ENCODE peak calls at places on chromosomes 12 and 14, in ten cellular contexts. Z, F, C, I, L, W, E, T, A and D are unnamed samples.
A peak's percentile ranks its signal among the peaks of the same experiment; 100 is the strongest.

GRCh38 chr14:92751819-92752218 is 3.4 kb upstream of the LGMN start:
- DNase-seq in Z (no peak), F (no peak), C (no peak), I (no peak), L (no peak), W (no peak), E (no peak), T (no peak), A (no peak), D (no peak)

GRCh38 chr14:102805454-102805891 is 28.2 kb downstream of the TRAF3 start:
- DNase-seq in Z (peak; percentile 69), F (no peak), C (no peak), I (peak; percentile 46), L (no peak), W (no peak), E (peak; percentile 85), T (no peak), A (peak; percentile 72), D (no peak)

GRCh38 chr14:55731247-55731872 is 151.4 kb downstream of the KTN1 start:
- DNase-seq in Z (no peak), F (no peak), C (no peak), I (no peak), L (no peak), W (no peak), E (no peak), T (no peak), A (no peak), D (no peak)

GRCh38 chr12:102781117-102781516 is 135.9 kb downstream of the PAH start:
- DNase-seq in Z (no peak), F (no peak), C (no peak), I (peak; percentile 7), L (no peak), W (no peak), E (no peak), T (no peak), A (no peak), D (no peak)

GRCh38 chr12:28575593-28576205 is 385.4 kb downstream of the CCDC91 start:
- DNase-seq in Z (no peak), F (no peak), C (no peak), I (no peak), L (no peak), W (no peak), E (no peak), T (no peak), A (no peak), D (no peak)

GRCh38 chr12:4412056-4412455 is 32.5 kb upstream of the FGF23 start:
- DNase-seq in Z (no peak), F (no peak), C (no peak), I (no peak), L (no peak), W (no peak), E (no peak), T (no peak), A (no peak), D (no peak)

GRCh38 chr12:71607494-71608330 is 55.9 kb downstream of the ZFC3H1 start:
- DNase-seq in Z (no peak), F (no peak), C (no peak), I (no peak), L (no peak), W (no peak), E (no peak), T (no peak), A (no peak), D (no peak)

GRCh38 chr12:53476769-53477209 is 22.5 kb downstream of the MAP3K12 start:
- DNase-seq in Z (no peak), F (no peak), C (no peak), I (no peak), L (no peak), W (no peak), E (no peak), T (no peak), A (no peak), D (no peak)

GRCh38 chr12:121610239-121611149 is 15.8 kb upstream of the ORAI1 start:
- DNase-seq in Z (no peak), F (no peak), C (no peak), I (peak; percentile 40), L (no peak), W (no peak), E (peak; percentile 31), T (no peak), A (no peak), D (no peak)

GRCh38 chr14:93859957-93860356 is 67.2 kb upstream of the FAM181A start:
- DNase-seq in Z (no peak), F (no peak), C (peak; percentile 37), I (peak; percentile 13), L (no peak), W (no peak), E (no peak), T (no peak), A (no peak), D (no peak)

GRCh38 chr12:122659579-122659978 is 43.6 kb downstream of the HCAR2 start:
- DNase-seq in Z (no peak), F (no peak), C (peak; percentile 70), I (no peak), L (no peak), W (no peak), E (no peak), T (no peak), A (no peak), D (peak; percentile 10)

GRCh38 chr12:112413846-112414625 is 4.6 kb upstream of the RPL6 start:
- DNase-seq in Z (no peak), F (no peak), C (no peak), I (no peak), L (no peak), W (no peak), E (no peak), T (no peak), A (no peak), D (no peak)

GRCh38 chr12:86666311-86666710 is 410.1 kb upstream of the MGAT4C start:
- DNase-seq in Z (no peak), F (no peak), C (no peak), I (no peak), L (no peak), W (no peak), E (peak; percentile 18), T (no peak), A (no peak), D (no peak)

GRCh38 chr12:119020377-119021360 is 39.3 kb downstream of the SRRM4 start:
- DNase-seq in Z (no peak), F (no peak), C (peak; percentile 46), I (peak; percentile 18), L (peak; percentile 54), W (no peak), E (no peak), T (no peak), A (peak; percentile 13), D (peak; percentile 19)

GRCh38 chr12:80230068-80230467 is 130.7 kb downstream of the OTOGL start:
- DNase-seq in Z (peak; percentile 84), F (no peak), C (no peak), I (no peak), L (no peak), W (no peak), E (peak; percentile 47), T (no peak), A (no peak), D (no peak)

GRCh38 chr12:83476695-83477094 is 790.0 kb downstream of the TMTC2 start:
- DNase-seq in Z (no peak), F (no peak), C (no peak), I (no peak), L (no peak), W (no peak), E (no peak), T (no peak), A (no peak), D (no peak)

GRCh38 chr14:89681086-89682018 is 264.3 kb upstream of the FOXN3 start:
- DNase-seq in Z (no peak), F (peak; percentile 4), C (no peak), I (peak; percentile 46), L (no peak), W (no peak), E (no peak), T (no peak), A (peak; percentile 77), D (no peak)

GRCh38 chr12:43281563-43281962 is 270.4 kb downstream of the ADAMTS20 start:
- DNase-seq in Z (no peak), F (no peak), C (no peak), I (no peak), L (no peak), W (no peak), E (no peak), T (no peak), A (no peak), D (no peak)

GRCh38 chr12:27624586-27624985 is 71.7 kb upstream of the REP15 start:
- DNase-seq in Z (no peak), F (no peak), C (no peak), I (no peak), L (no peak), W (no peak), E (peak; percentile 32), T (no peak), A (no peak), D (no peak)

GRCh38 chr12:108270035-108270840 is 68.9 kb downstream of the CMKLR1 start:
- DNase-seq in Z (no peak), F (no peak), C (no peak), I (no peak), L (no peak), W (no peak), E (no peak), T (no peak), A (no peak), D (no peak)

GRCh38 chr12:103247531-103247930 is 248.2 kb downstream of the C12orf42 start:
- DNase-seq in Z (no peak), F (no peak), C (no peak), I (no peak), L (no peak), W (no peak), E (no peak), T (no peak), A (no peak), D (no peak)

GRCh38 chr12:105067511-105068031 is 16.7 kb downstream of the ALDH1L2 start:
- DNase-seq in Z (no peak), F (no peak), C (no peak), I (no peak), L (no peak), W (no peak), E (peak; percentile 76), T (peak; percentile 45), A (no peak), D (no peak)

GRCh38 chr14:90627478-90627877 is 188.8 kb downstream of the TTC7B start:
- DNase-seq in Z (no peak), F (no peak), C (no peak), I (no peak), L (no peak), W (no peak), E (no peak), T (no peak), A (no peak), D (no peak)

GRCh38 chr12:62760779-62761178 is 174.2 kb downstream of the PPM1H start:
- DNase-seq in Z (no peak), F (no peak), C (no peak), I (no peak), L (no peak), W (no peak), E (peak; percentile 53), T (no peak), A (no peak), D (no peak)

GRCh38 chr12:111441107-111441928 is 35.6 kb downstream of the SH2B3 start:
- DNase-seq in Z (no peak), F (no peak), C (no peak), I (no peak), L (no peak), W (no peak), E (no peak), T (no peak), A (no peak), D (no peak)

GRCh38 chr12:106774808-106775524 is 484 bp downstream of the RIC8B start:
- DNase-seq in Z (no peak), F (no peak), C (no peak), I (no peak), L (no peak), W (no peak), E (no peak), T (no peak), A (peak; percentile 40), D (no peak)

GRCh38 chr12:69284131-69284530 is 44.8 kb downstream of the CPSF6 start:
- DNase-seq in Z (peak; percentile 53), F (no peak), C (peak; percentile 70), I (peak; percentile 69), L (no peak), W (no peak), E (peak; percentile 78), T (peak; percentile 6), A (peak; percentile 44), D (peak; percentile 61)

GRCh38 chr14:64061706-64062105 is 208.9 kb downstream of the SYNE2 start:
- DNase-seq in Z (no peak), F (no peak), C (no peak), I (no peak), L (no peak), W (no peak), E (no peak), T (no peak), A (no peak), D (no peak)